ENCODE peak calls at places on chromosomes 1 and 21, in five cellular contexts. One of them, this sample, is unnamed.

GRCh38 chr1:227911376-227911775 is 36.4 kb downstream of the WNT9A start:
- DNase-seq in MM.1S: no peak
- DNase-seq in uterus: no peak
- DNase-seq in mammary epithelial cell: no peak
- DNase-seq in heart left ventricle: no peak
- DNase-seq in this sample: no peak

GRCh38 chr1:11792106-11792505 is 13.7 kb downstream of the MTHFR start:
- DNase-seq in uterus: no peak
- DNase-seq in mammary epithelial cell: no peak
- DNase-seq in MM.1S: no peak
- DNase-seq in heart left ventricle: peak; percentile 63
- DNase-seq in this sample: no peak

GRCh38 chr1:212188599-212189351 is 96.4 kb upstream of the PPP2R5A start:
- DNase-seq in mammary epithelial cell: peak; percentile 84
- DNase-seq in heart left ventricle: no peak
- DNase-seq in MM.1S: no peak
- DNase-seq in uterus: no peak
- DNase-seq in this sample: no peak

GRCh38 chr1:63261736-63262142 is 60.6 kb upstream of the FOXD3 start:
- DNase-seq in MM.1S: no peak
- DNase-seq in heart left ventricle: no peak
- DNase-seq in mammary epithelial cell: peak; percentile 24
- DNase-seq in uterus: no peak
- DNase-seq in this sample: no peak

GRCh38 chr1:180167721-180168467 is 13.2 kb downstream of the QSOX1 start:
- DNase-seq in MM.1S: no peak
- DNase-seq in uterus: peak; percentile 13
- DNase-seq in mammary epithelial cell: peak; percentile 55
- DNase-seq in heart left ventricle: no peak
- DNase-seq in this sample: no peak

GRCh38 chr1:154342836-154343472 is 17.6 kb downstream of the ATP8B2 start:
- DNase-seq in uterus: no peak
- DNase-seq in MM.1S: peak; percentile 4
- DNase-seq in mammary epithelial cell: no peak
- DNase-seq in heart left ventricle: no peak
- DNase-seq in this sample: no peak

GRCh38 chr1:48761411-48761810 is 15.3 kb downstream of the BEND5 start:
- DNase-seq in uterus: no peak
- DNase-seq in MM.1S: no peak
- DNase-seq in heart left ventricle: no peak
- DNase-seq in mammary epithelial cell: peak; percentile 11
- DNase-seq in this sample: no peak

GRCh38 chr1:112849425-112849966 is 106.5 kb downstream of the SLC16A1 start:
- DNase-seq in heart left ventricle: no peak
- DNase-seq in MM.1S: no peak
- DNase-seq in uterus: no peak
- DNase-seq in mammary epithelial cell: no peak
- DNase-seq in this sample: no peak

GRCh38 chr1:231161711-231162299 is at the start of gene TRIM67:
- DNase-seq in MM.1S: no peak
- DNase-seq in uterus: no peak
- DNase-seq in mammary epithelial cell: no peak
- DNase-seq in heart left ventricle: no peak
- DNase-seq in this sample: no peak

GRCh38 chr1:164591858-164592257 is 32.9 kb downstream of the PBX1 start:
- DNase-seq in uterus: no peak
- DNase-seq in MM.1S: no peak
- DNase-seq in heart left ventricle: no peak
- DNase-seq in mammary epithelial cell: no peak
- DNase-seq in this sample: no peak

GRCh38 chr21:23968722-23969647 is 1638.3 kb downstream of the MRPL39 start:
- DNase-seq in mammary epithelial cell: no peak
- DNase-seq in heart left ventricle: no peak
- DNase-seq in uterus: no peak
- DNase-seq in MM.1S: peak; percentile 96
- DNase-seq in this sample: no peak

GRCh38 chr1:240644732-240645131 is 32.8 kb upstream of the GREM2 start:
- DNase-seq in uterus: no peak
- DNase-seq in heart left ventricle: no peak
- DNase-seq in MM.1S: no peak
- DNase-seq in mammary epithelial cell: no peak
- DNase-seq in this sample: no peak

GRCh38 chr1:45685308-45686080 is 839 bp downstream of the GPBP1L1 start:
- DNase-seq in uterus: no peak
- DNase-seq in mammary epithelial cell: peak; percentile 32
- DNase-seq in MM.1S: peak; percentile 22
- DNase-seq in heart left ventricle: no peak
- DNase-seq in this sample: no peak

GRCh38 chr1:159067699-159068621 is 8.6 kb downstream of the AIM2 start:
- DNase-seq in mammary epithelial cell: no peak
- DNase-seq in MM.1S: peak; percentile 92
- DNase-seq in uterus: no peak
- DNase-seq in heart left ventricle: no peak
- DNase-seq in this sample: no peak

GRCh38 chr21:34648739-34649297 is 20.0 kb upstream of the CLIC6 start:
- DNase-seq in uterus: no peak
- DNase-seq in mammary epithelial cell: no peak
- DNase-seq in MM.1S: no peak
- DNase-seq in heart left ventricle: no peak
- DNase-seq in this sample: no peak

GRCh38 chr1:206804156-206804737 is 32.0 kb upstream of the IL10 start:
- DNase-seq in MM.1S: no peak
- DNase-seq in mammary epithelial cell: no peak
- DNase-seq in heart left ventricle: no peak
- DNase-seq in uterus: no peak
- DNase-seq in this sample: no peak

GRCh38 chr21:37139902-37140301 is 66.8 kb downstream of the TTC3 start:
- DNase-seq in MM.1S: no peak
- DNase-seq in mammary epithelial cell: no peak
- DNase-seq in heart left ventricle: no peak
- DNase-seq in uterus: no peak
- DNase-seq in this sample: no peak

GRCh38 chr21:37136261-37136660 is 63.2 kb downstream of the TTC3 start:
- DNase-seq in MM.1S: peak; percentile 71
- DNase-seq in heart left ventricle: no peak
- DNase-seq in mammary epithelial cell: no peak
- DNase-seq in uterus: no peak
- DNase-seq in this sample: no peak

GRCh38 chr21:37139154-37139553 is 66.1 kb downstream of the TTC3 start:
- DNase-seq in uterus: no peak
- DNase-seq in heart left ventricle: no peak
- DNase-seq in MM.1S: no peak
- DNase-seq in mammary epithelial cell: no peak
- DNase-seq in this sample: no peak
- H3K36me3 ChIP-seq in uterus: no peaks in the 10 kb centered on the region
- H3K36me3 ChIP-seq in heart left ventricle: peaks cover 84% of the 10 kb centered on the region
- H3K36me3 ChIP-seq in MM.1S: peaks cover 10% of the 10 kb centered on the region
- H3K36me3 ChIP-seq in mammary epithelial cell: peaks cover 18% of the 10 kb centered on the region
- H3K36me3 ChIP-seq in this sample: peaks cover 35% of the 10 kb centered on the region

GRCh38 chr1:181456551-181456950 is 26.8 kb upstream of the CACNA1E start:
- DNase-seq in heart left ventricle: no peak
- DNase-seq in mammary epithelial cell: no peak
- DNase-seq in uterus: no peak
- DNase-seq in MM.1S: no peak
- DNase-seq in this sample: no peak
- H3K9me3 ChIP-seq in heart left ventricle: peaks cover 5% of the 10 kb centered on the region
- H3K9me3 ChIP-seq in mammary epithelial cell: no peaks in the 10 kb centered on the region
- H3K9me3 ChIP-seq in uterus: no peaks in the 10 kb centered on the region
- H3K9me3 ChIP-seq in MM.1S: no peaks in the 10 kb centered on the region
- H3K9me3 ChIP-seq in this sample: no peaks in the 10 kb centered on the region

GRCh38 chr1:43664369-43664768 is 14.4 kb downstream of the KDM4A start:
- DNase-seq in uterus: no peak
- DNase-seq in heart left ventricle: no peak
- DNase-seq in MM.1S: no peak
- DNase-seq in mammary epithelial cell: no peak
- DNase-seq in this sample: no peak
- TF ChIP-seq CTCF in uterus: no peak
- TF ChIP-seq CTCF in heart left ventricle: no peak
- TF ChIP-seq CTCF in MM.1S: no peak
- TF ChIP-seq CTCF in mammary epithelial cell: no peak
- TF ChIP-seq CTCF in this sample: no peak

DNA sequence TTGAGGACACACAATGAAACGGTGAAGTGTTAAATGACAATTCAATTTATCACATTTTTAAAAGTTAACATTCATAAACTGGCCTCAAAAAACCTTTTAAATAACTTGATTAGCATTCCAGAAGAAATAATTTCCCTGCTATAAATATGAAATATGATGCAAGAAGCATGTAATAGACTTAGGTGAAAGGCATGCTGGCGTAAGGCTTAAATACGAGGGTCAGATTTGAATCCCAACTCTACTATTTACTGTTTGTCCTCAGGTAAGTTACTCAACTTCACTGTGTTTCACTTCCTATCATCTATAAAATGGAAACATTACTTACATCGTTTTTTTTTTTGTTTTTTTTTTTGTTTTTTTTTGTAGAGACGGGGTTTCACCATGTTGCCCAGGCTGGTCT is 40.8 kb downstream of the EPRS1 start:
- DNase-seq in mammary epithelial cell: no peak
- DNase-seq in uterus: no peak
- DNase-seq in heart left ventricle: no peak
- DNase-seq in MM.1S: no peak
- DNase-seq in this sample: no peak
- H3K36me3 ChIP-seq in mammary epithelial cell: peaks cover 40% of the 10 kb centered on the region
- H3K36me3 ChIP-seq in uterus: no peaks in the 10 kb centered on the region
- H3K36me3 ChIP-seq in heart left ventricle: peaks cover 100% of the 10 kb centered on the region
- H3K36me3 ChIP-seq in MM.1S: peaks cover 26% of the 10 kb centered on the region
- H3K36me3 ChIP-seq in this sample: peaks cover 71% of the 10 kb centered on the region

DNA sequence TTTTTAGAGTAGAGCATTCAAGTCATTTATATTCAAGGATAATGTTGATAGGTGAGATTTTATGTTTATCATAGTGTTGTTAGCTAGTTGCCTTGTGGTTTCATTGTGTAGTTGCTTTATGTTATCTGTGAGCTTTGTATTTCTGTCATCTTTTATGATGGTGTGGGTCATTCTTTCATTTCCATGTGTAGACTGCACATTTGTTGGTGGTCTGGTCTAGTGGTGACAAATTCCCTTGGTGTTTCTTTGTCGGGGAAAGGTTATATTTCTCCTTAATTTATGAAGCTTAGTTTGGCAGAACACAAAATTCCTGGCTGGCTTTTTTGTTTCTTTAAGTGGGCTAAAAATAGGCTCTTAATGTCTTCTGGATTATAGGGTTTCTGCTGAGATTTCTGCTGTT is 347.2 kb upstream of the ADAMTS5 start:
- DNase-seq in uterus: no peak
- DNase-seq in heart left ventricle: no peak
- DNase-seq in MM.1S: no peak
- DNase-seq in mammary epithelial cell: no peak
- DNase-seq in this sample: no peak
- H3K9me3 ChIP-seq in uterus: no peaks in the 10 kb centered on the region
- H3K9me3 ChIP-seq in heart left ventricle: no peaks in the 10 kb centered on the region
- H3K9me3 ChIP-seq in MM.1S: no peaks in the 10 kb centered on the region
- H3K9me3 ChIP-seq in mammary epithelial cell: no peaks in the 10 kb centered on the region
- H3K9me3 ChIP-seq in this sample: no peaks in the 10 kb centered on the region

GRCh38 chr1:90729484-90730246 is 12.6 kb upstream of the BARHL2 start:
- DNase-seq in heart left ventricle: no peak
- DNase-seq in mammary epithelial cell: no peak
- DNase-seq in uterus: no peak
- DNase-seq in MM.1S: no peak
- DNase-seq in this sample: no peak
- TF ChIP-seq CTCF in heart left ventricle: peak; percentile 37
- TF ChIP-seq CTCF in mammary epithelial cell: peak; percentile 23
- TF ChIP-seq CTCF in uterus: no peak
- TF ChIP-seq CTCF in MM.1S: no peak
- TF ChIP-seq CTCF in this sample: no peak

GRCh38 chr1:204556458-204557052 is 40.3 kb downstream of the MDM4 start:
- DNase-seq in MM.1S: no peak
- DNase-seq in heart left ventricle: no peak
- DNase-seq in mammary epithelial cell: no peak
- DNase-seq in uterus: no peak
- DNase-seq in this sample: no peak
- H3K36me3 ChIP-seq in MM.1S: no peaks in the 10 kb centered on the region
- H3K36me3 ChIP-seq in heart left ventricle: peaks cover 52% of the 10 kb centered on the region
- H3K36me3 ChIP-seq in mammary epithelial cell: no peaks in the 10 kb centered on the region
- H3K36me3 ChIP-seq in uterus: no peaks in the 10 kb centered on the region
- H3K36me3 ChIP-seq in this sample: peaks cover 25% of the 10 kb centered on the region